ENCODE peak calls at places on chromosomes 6 and 20, in seven cellular contexts. K, M, N, B, E, F and L are unnamed samples.

GRCh38 chr6:158060447-158061360 is 79.0 kb downstream of the SYNJ2 start:
- DNase-seq in K (peak), M (peak), N (peak), B (no peak), E (peak), F (peak), L (peak)

GRCh38 chr6:169158182-169158573 is 95.5 kb downstream of the THBS2 start:
- DNase-seq in K (no peak), M (no peak), N (no peak), B (no peak), E (peak), F (no peak), L (peak)

GRCh38 chr20:615494-615893 is 5.4 kb upstream of the TCF15 start:
- DNase-seq in K (no peak), M (no peak), N (no peak), B (no peak), E (no peak), F (no peak), L (no peak)

GRCh38 chr6:151501511-151502136 is 7.8 kb downstream of the CCDC170 start:
- DNase-seq in K (no peak), M (no peak), N (no peak), B (no peak), E (no peak), F (no peak), L (no peak)

GRCh38 chr20:13455713-13456112 is 183.0 kb downstream of the TASP1 start:
- DNase-seq in K (no peak), M (no peak), N (no peak), B (no peak), E (no peak), F (no peak), L (no peak)

GRCh38 chr6:84449220-84449619 is 221.8 kb upstream of the CEP162 start:
- DNase-seq in K (no peak), M (no peak), N (no peak), B (no peak), E (no peak), F (no peak), L (no peak)

GRCh38 chr6:139064981-139065665 is 36.6 kb downstream of the ABRACL start:
- DNase-seq in K (no peak), M (no peak), N (no peak), B (no peak), E (no peak), F (no peak), L (no peak)

GRCh38 chr6:150528648-150529285 is 70.9 kb upstream of the PLEKHG1 start:
- DNase-seq in K (no peak), M (no peak), N (peak), B (no peak), E (peak), F (peak), L (no peak)

GRCh38 chr6:81562169-81562568 is 190.3 kb downstream of the TENT5A start:
- DNase-seq in K (no peak), M (no peak), N (no peak), B (no peak), E (no peak), F (no peak), L (no peak)

GRCh38 chr6:158286413-158286812 is 25.9 kb upstream of the TULP4 start:
- DNase-seq in K (no peak), M (no peak), N (no peak), B (no peak), E (no peak), F (no peak), L (no peak)

GRCh38 chr6:102474041-102474807 is 1080.7 kb downstream of the GRIK2 start:
- DNase-seq in K (no peak), M (no peak), N (no peak), B (no peak), E (no peak), F (no peak), L (no peak)

GRCh38 chr20:64223526-64224067 is 32.0 kb upstream of the PCMTD2 start:
- DNase-seq in K (no peak), M (no peak), N (peak), B (no peak), E (peak), F (peak), L (no peak)

GRCh38 chr6:113361014-113361645 is 496.0 kb upstream of the MARCKS start:
- DNase-seq in K (no peak), M (no peak), N (no peak), B (no peak), E (no peak), F (no peak), L (no peak)

GRCh38 chr6:139129284-139129683 is 5.6 kb upstream of the HECA start:
- DNase-seq in K (no peak), M (no peak), N (no peak), B (no peak), E (no peak), F (no peak), L (no peak)

GRCh38 chr6:143059616-143060353 is 904 bp upstream of the AIG1 start:
- DNase-seq in K (no peak), M (no peak), N (no peak), B (peak), E (no peak), F (no peak), L (no peak)

GRCh38 chr6:79498842-79499241 is 38.4 kb downstream of the LCA5 start:
- DNase-seq in K (no peak), M (no peak), N (no peak), B (no peak), E (no peak), F (no peak), L (no peak)

GRCh38 chr6:39341942-39342341 is 19.4 kb upstream of the KCNK16 start:
- DNase-seq in K (no peak), M (no peak), N (no peak), B (no peak), E (no peak), F (no peak), L (no peak)

GRCh38 chr20:35511814-35512420 is 17.5 kb downstream of the C20orf173 start:
- DNase-seq in K (peak), M (no peak), N (no peak), B (no peak), E (no peak), F (peak), L (no peak)